ENCODE peak calls at places on chromosomes 2 and 18, in four cellular contexts. U is nucleus accumbens; X is heart right ventricle; L is stimulated activated effector memory CD8-positive, alpha-beta T cell treated with anti-CD3 and anti-CD28 coated beads, Interleukin-12 subunit alpha, Interleukin-12 subunit beta, amount 100 ng/mL, for 72 hours. K is an unnamed sample.

GRCh38 chr2:181305151-181306123 is 151.7 kb upstream of the ITGA4 start:
- DNase-seq in L (peak; percentile 67), U (no peak), X (no peak), K (no peak)

GRCh38 chr2:121613152-121613551 is 36.1 kb downstream of the CLASP1 start:
- DNase-seq in X (no peak), U (no peak), L (no peak), K (no peak)

GRCh38 chr2:86822668-86823067 is 32.0 kb upstream of the CD8A start:
- DNase-seq in L (no peak), U (no peak), X (no peak), K (no peak)

GRCh38 chr2:219419331-219420197 is 1.4 kb downstream of the DES start:
- DNase-seq in L (no peak), X (peak; percentile 55), U (no peak), K (no peak)

GRCh38 chr18:48060346-48060745 is 129.9 kb upstream of the SMAD2 start:
- DNase-seq in X (no peak), U (no peak), L (no peak), K (no peak)

GRCh38 chr2:230010501-230010900 is 58.2 kb downstream of the SLC16A14 start:
- DNase-seq in L (no peak), X (no peak), U (no peak), K (no peak)

GRCh38 chr18:44245026-44245425 is 435.7 kb upstream of the SETBP1 start:
- DNase-seq in L (no peak), X (no peak), U (no peak), K (no peak)

GRCh38 chr2:119469661-119470297 is 38.1 kb downstream of the TMEM37 start:
- DNase-seq in L (no peak), X (no peak), U (no peak), K (no peak)

GRCh38 chr2:101830555-101830954 is 133.0 kb downstream of the MAP4K4 start:
- DNase-seq in X (no peak), U (no peak), L (peak; percentile 57), K (no peak)

GRCh38 chr2:164694275-164694695 is 73.0 kb upstream of the GRB14 start:
- DNase-seq in U (no peak), L (no peak), X (no peak), K (no peak)

GRCh38 chr2:118968031-118968430 is 26.0 kb downstream of the MARCO start:
- DNase-seq in U (no peak), L (no peak), X (no peak), K (no peak)

GRCh38 chr2:135454608-135455007 is 76.4 kb downstream of the ZRANB3 start:
- DNase-seq in U (no peak), L (no peak), X (no peak), K (no peak)

GRCh38 chr18:9413586-9413985 is 61.7 kb upstream of the RALBP1 start:
- DNase-seq in X (no peak), L (no peak), U (no peak), K (no peak)

GRCh38 chr2:158969717-158970521 is 1.5 kb downstream of the TANC1 start:
- DNase-seq in U (no peak), L (no peak), X (peak; percentile 55), K (no peak)

GRCh38 chr18:72871091-72871490 is 3.3 kb upstream of the NETO1 start:
- DNase-seq in L (no peak), U (no peak), X (no peak), K (no peak)

GRCh38 chr2:118121101-118121500 is 32.8 kb downstream of the INSIG2 start:
- DNase-seq in X (no peak), U (no peak), L (no peak), K (no peak)

GRCh38 chr2:196195302-196195701 is 23.9 kb upstream of the STK17B start:
- DNase-seq in X (no peak), L (no peak), U (no peak), K (no peak)

GRCh38 chr18:43485565-43485964 is 208.3 kb upstream of the SYT4 start:
- DNase-seq in X (no peak), U (no peak), L (no peak), K (no peak)

GRCh38 chr2:149972039-149972438 is 384.5 kb upstream of the MMADHC start:
- DNase-seq in X (no peak), U (no peak), L (no peak), K (no peak)

GRCh38 chr2:218289639-218290315 is 2.5 kb downstream of the TMBIM1 start:
- DNase-seq in U (no peak), L (no peak), X (no peak), K (no peak)

GRCh38 chr2:116499389-116499788 is 1315.1 kb upstream of the DDX18 start:
- DNase-seq in L (no peak), U (no peak), X (no peak), K (no peak)

GRCh38 chr2:30862054-30862651 is 54.9 kb upstream of the CAPN13 start:
- DNase-seq in L (no peak), U (no peak), X (no peak), K (no peak)

GRCh38 chr2:165193178-165193777 is 10.6 kb downstream of the SCN3A start:
- DNase-seq in L (no peak), X (no peak), U (no peak), K (no peak)

GRCh38 chr2:154125900-154126299 is 254.2 kb downstream of the GALNT13 start:
- DNase-seq in U (no peak), L (no peak), X (no peak), K (no peak)

GRCh38 chr2:179344280-179344961 is 79.8 kb upstream of the SESTD1 start:
- DNase-seq in L (no peak), X (no peak), U (no peak), K (no peak)

GRCh38 chr2:21052044-21052443 is 8.2 kb upstream of the APOB start:
- DNase-seq in L (no peak), U (no peak), X (no peak), K (no peak)

GRCh38 chr2:66839551-66840320 is 404.8 kb downstream of the MEIS1 start:
- DNase-seq in L (no peak), X (no peak), U (no peak), K (no peak)

GRCh38 chr2:237235383-237236095 is 149.8 kb downstream of the COPS8 start:
- DNase-seq in U (no peak), L (no peak), X (peak; percentile 25), K (no peak)

GRCh38 chr2:237414056-237414661 is at the start of gene COL6A3:
- DNase-seq in U (no peak), L (no peak), X (peak; percentile 59), K (peak; percentile 92)

GRCh38 chr2:171347591-171348032 is 86.2 kb downstream of the METTL8 start:
- DNase-seq in U (no peak), L (no peak), X (no peak), K (no peak)

GRCh38 chr2:120803764-120804335 is 68.2 kb downstream of the GLI2 start:
- DNase-seq in L (no peak), U (no peak), X (no peak), K (no peak)

GRCh38 chr2:160878622-160879021 is 281.6 kb upstream of the TANK start:
- DNase-seq in X (no peak), U (no peak), L (no peak), K (no peak)

GRCh38 chr18:406677-407076 is 93.8 kb downstream of the COLEC12 start:
- DNase-seq in U (no peak), X (no peak), L (no peak), K (no peak)

GRCh38 chr2:183034806-183035205 is 3.5 kb downstream of the NCKAP1 start:
- DNase-seq in X (no peak), L (no peak), U (no peak), K (no peak)